ENCODE peak calls at places on chromosomes 1 and 21, in nine cellular contexts. Q, X, H, V, Y, K, L, T and J are unnamed samples.

GRCh38 chr1:9278114-9278513 is 14.6 kb upstream of the SPSB1 start:
- DNase-seq in Q (no peak), X (no peak), H (no peak), V (no peak), Y (peak), K (peak), L (no peak), T (no peak), J (no peak)

GRCh38 chr1:91700771-91701493 is 185.0 kb downstream of the TGFBR3 start:
- DNase-seq in Q (no peak), X (no peak), H (no peak), V (no peak), Y (no peak), K (peak), L (no peak), T (no peak), J (no peak)

GRCh38 chr1:171898956-171899355 is 57.7 kb downstream of the DNM3 start:
- DNase-seq in Q (no peak), X (no peak), H (no peak), V (no peak), Y (no peak), K (peak), L (no peak), T (peak), J (no peak)

GRCh38 chr1:67896826-67897225 is 63.6 kb upstream of the GNG12 start:
- DNase-seq in Q (no peak), X (no peak), H (no peak), V (no peak), Y (no peak), K (no peak), L (no peak), T (no peak), J (no peak)

GRCh38 chr1:173917635-173918493 is 737 bp upstream of the SERPINC1 start:
- DNase-seq in Q (peak), X (no peak), H (no peak), V (no peak), Y (no peak), K (no peak), L (no peak), T (no peak), J (no peak)

GRCh38 chr1:239771550-239771949 is 320.1 kb upstream of the FMN2 start:
- DNase-seq in Q (no peak), X (no peak), H (no peak), V (no peak), Y (no peak), K (no peak), L (no peak), T (no peak), J (no peak)

GRCh38 chr1:31791131-31791858 is 24.5 kb downstream of the SPOCD1 start:
- DNase-seq in Q (no peak), X (no peak), H (no peak), V (peak), Y (peak), K (no peak), L (no peak), T (no peak), J (no peak)

GRCh38 chr1:85451236-85451830 is 13.6 kb downstream of the DDAH1 start:
- DNase-seq in Q (no peak), X (no peak), H (no peak), V (no peak), Y (no peak), K (no peak), L (no peak), T (peak), J (no peak)

GRCh38 chr1:67803380-67804279 is 29.6 kb downstream of the GNG12 start:
- DNase-seq in Q (no peak), X (no peak), H (no peak), V (no peak), Y (no peak), K (peak), L (no peak), T (peak), J (peak)

GRCh38 chr1:47191940-47192457 is 2.2 kb upstream of the PDZK1IP1 start:
- DNase-seq in Q (no peak), X (no peak), H (no peak), V (no peak), Y (peak), K (no peak), L (no peak), T (no peak), J (no peak)

GRCh38 chr1:91555074-91555730 is 54.6 kb downstream of the CDC7 start:
- DNase-seq in Q (no peak), X (no peak), H (no peak), V (no peak), Y (no peak), K (peak), L (no peak), T (peak), J (no peak)

GRCh38 chr1:22471078-22471477 is 19.4 kb downstream of the ZBTB40 start:
- DNase-seq in Q (peak), X (no peak), H (peak), V (no peak), Y (peak), K (peak), L (no peak), T (no peak), J (peak)

GRCh38 chr1:43997295-43997694 is 5.9 kb downstream of the CCDC24 start:
- DNase-seq in Q (no peak), X (no peak), H (no peak), V (no peak), Y (no peak), K (no peak), L (no peak), T (no peak), J (no peak)

GRCh38 chr1:59025201-59025600 is 241.4 kb upstream of the JUN start:
- DNase-seq in Q (no peak), X (no peak), H (no peak), V (no peak), Y (no peak), K (no peak), L (no peak), T (peak), J (no peak)

GRCh38 chr1:204041232-204041767 is 31.6 kb upstream of the SOX13 start:
- DNase-seq in Q (peak), X (no peak), H (peak), V (no peak), Y (peak), K (no peak), L (no peak), T (no peak), J (no peak)

DNA sequence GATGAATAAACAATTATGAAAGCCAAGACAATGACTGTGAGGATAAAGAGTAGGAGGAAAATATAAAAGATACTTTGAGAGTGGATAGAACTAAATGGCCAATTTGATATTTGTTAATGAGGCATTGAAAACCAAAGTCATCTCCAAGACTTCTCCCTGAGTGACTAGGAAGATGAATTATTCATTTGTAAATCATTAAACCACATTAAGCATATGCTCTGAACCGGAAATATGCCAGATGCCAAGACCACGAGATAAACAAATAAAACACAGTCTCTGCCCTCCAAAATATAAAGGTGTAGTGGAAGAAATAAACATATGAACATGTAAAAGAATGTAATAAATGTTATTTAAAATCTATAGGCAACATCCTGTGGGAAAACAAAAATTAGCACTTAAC is 78.8 kb downstream of the MRPL39 start:
- DNase-seq in Q (no peak), X (no peak), H (no peak), V (no peak), Y (no peak), K (no peak), L (no peak), T (no peak), J (no peak)
- H3K4me3 ChIP-seq in Q (no peak), X (no peak), H (no peak), V (no peak), Y (no peak), K (no peak), L (no peak), T (no peak), J (no peak)

DNA sequence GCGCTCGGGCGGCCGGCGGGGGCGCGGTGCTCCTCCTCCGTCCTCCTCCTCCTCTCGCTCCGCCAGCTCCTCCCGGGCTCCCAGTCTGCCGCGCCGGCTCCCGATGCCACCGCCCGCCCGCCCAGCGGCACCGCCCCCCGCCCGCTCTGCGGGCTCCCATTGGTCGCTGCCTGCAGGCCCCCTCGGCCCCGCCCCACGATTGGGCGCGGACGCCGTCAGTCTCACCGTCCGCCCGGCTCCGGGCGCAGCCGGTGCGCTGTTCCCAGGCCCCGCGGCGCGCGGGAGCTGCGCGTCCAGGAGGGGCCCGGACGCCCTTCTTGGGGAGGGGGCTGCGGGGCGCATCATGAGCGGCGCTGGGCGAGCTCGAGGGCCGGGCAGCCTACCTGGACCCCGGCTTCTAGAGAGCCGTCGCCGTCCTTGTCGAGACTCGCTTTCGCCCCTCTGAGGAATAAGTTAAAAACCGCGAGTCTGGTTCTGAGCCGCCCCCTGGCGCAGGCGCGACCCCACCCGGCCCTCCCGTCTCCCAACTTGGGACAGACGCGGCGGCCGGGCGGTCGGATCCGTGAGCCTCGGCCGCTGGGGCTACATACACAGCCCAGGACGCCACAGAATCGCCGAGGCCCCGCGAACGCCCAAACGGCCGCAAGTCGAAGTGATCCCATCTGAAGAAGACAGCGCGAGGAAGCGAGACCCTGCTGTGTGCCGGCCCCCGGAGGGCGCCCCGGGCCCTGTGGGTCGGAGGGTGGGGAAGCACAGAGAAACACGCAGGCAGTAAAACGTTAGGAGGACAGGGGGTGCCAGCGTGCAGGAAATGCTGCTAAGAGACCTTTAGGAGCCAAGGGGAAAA is at the start of gene SIPA1L2:
- DNase-seq in Q (peak), X (peak), H (peak), V (peak), Y (peak), K (peak), L (peak), T (peak), J (peak)
- TF ChIP-seq CTCF in Q (peak), X (peak), H (peak), V (no peak), Y (peak), K (peak), L (peak), T (peak), J (peak)

GRCh38 chr1:181141431-181141910 is 53.0 kb downstream of the IER5 start:
- DNase-seq in Q (no peak), X (peak), H (no peak), V (peak), Y (no peak), K (peak), L (no peak), T (peak), J (no peak)
- H3K4me3 ChIP-seq in Q (no peak), X (no peak), H (no peak), V (no peak), Y (no peak), K (no peak), L (no peak), T (no peak), J (no peak)

GRCh38 chr21:15978158-15978805 is 248.5 kb downstream of the USP25 start:
- DNase-seq in Q (peak), X (no peak), H (no peak), V (no peak), Y (no peak), K (peak), L (no peak), T (no peak), J (peak)

DNA sequence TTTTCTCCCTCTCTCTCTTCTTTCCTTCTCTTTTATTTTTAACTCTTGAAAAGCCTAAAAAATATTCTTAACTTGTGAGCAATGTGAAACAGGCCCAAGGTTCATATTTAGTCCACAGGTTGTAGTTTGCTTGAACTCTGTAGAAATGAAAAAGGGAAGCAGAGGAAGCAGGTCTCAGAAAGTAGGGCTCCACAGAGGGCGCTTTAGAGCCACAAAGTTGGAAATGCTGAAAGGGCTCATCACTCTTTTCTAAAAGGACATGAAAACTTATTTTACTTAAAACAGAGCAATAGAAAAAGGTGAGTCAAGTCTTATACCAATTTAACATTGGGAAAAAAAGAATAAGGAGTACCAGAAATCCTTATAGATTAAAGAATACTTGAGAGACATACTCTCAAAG is 247.0 kb downstream of the USP25 start:
- DNase-seq in Q (no peak), X (peak), H (no peak), V (no peak), Y (no peak), K (peak), L (no peak), T (no peak), J (no peak)
- TF ChIP-seq CTCF in Q (no peak), X (peak), H (no peak), V (no peak), Y (no peak), K (peak), L (peak), T (peak), J (peak)

DNA sequence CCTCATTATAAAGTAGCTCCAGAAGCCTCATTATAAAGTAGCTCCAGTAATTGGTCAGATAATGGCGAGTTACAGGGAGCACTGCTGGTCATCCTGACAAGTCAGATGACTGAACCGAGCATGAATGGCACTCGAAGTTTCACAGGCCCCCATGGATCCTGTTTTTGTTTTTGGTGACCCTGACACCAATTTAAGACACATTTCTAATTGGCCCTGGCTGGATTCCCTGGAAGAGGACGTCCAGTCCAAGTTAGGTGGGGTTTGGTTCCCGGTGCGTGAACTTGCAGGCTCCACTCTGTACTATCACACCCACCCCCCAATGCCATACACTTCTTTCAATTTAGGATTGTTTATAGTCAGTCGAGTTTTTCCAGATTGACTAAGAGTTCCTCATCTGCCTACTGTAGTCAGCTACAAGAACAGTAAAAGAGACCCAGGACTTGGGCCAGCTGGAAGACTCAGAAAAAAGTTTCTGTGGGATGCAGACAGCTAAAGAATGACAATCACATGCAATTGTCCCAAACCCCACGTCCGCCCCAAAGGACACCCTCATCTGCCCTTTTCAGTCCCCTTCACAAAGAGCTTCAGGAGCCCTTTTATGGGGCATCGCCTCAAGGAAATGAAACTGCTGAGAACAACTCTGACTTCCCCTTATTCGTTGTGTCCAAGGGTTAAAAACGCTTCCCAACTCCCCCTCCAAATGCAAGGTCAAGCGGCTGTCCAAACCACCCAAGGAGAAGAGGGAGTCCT is 2.7 kb downstream of the DHRS3 start:
- DNase-seq in Q (no peak), X (no peak), H (no peak), V (no peak), Y (no peak), K (no peak), L (no peak), T (peak), J (no peak)
- H3K4me3 ChIP-seq in Q (peak), X (no peak), H (peak), V (peak), Y (peak), K (peak), L (peak), T (peak), J (peak)

GRCh38 chr1:3069491-3070303 is 694 bp downstream of the PRDM16 start:
- DNase-seq in Q (peak), X (no peak), H (peak), V (peak), Y (peak), K (peak), L (no peak), T (peak), J (peak)
- TF ChIP-seq CTCF in Q (no peak), X (no peak), H (peak), V (no peak), Y (peak), K (peak), L (no peak), T (peak), J (peak)

GRCh38 chr1:181459067-181459466 is 24.2 kb upstream of the CACNA1E start:
- DNase-seq in Q (no peak), X (no peak), H (no peak), V (no peak), Y (no peak), K (no peak), L (no peak), T (peak), J (no peak)
- H3K4me3 ChIP-seq in Q (no peak), X (no peak), H (no peak), V (no peak), Y (no peak), K (no peak), L (no peak), T (no peak), J (no peak)

GRCh38 chr1:51061231-51061943 is 40.6 kb upstream of the C1orf185 start:
- DNase-seq in Q (no peak), X (no peak), H (no peak), V (no peak), Y (no peak), K (no peak), L (no peak), T (peak), J (no peak)

GRCh38 chr1:51063121-51063520 is 38.9 kb upstream of the C1orf185 start:
- DNase-seq in Q (no peak), X (no peak), H (no peak), V (no peak), Y (no peak), K (peak), L (no peak), T (peak), J (peak)

GRCh38 chr1:51058863-51059262 is 43.2 kb upstream of the C1orf185 start:
- DNase-seq in Q (no peak), X (peak), H (no peak), V (no peak), Y (no peak), K (peak), L (peak), T (peak), J (no peak)
- TF ChIP-seq CTCF in Q (no peak), X (peak), H (no peak), V (no peak), Y (no peak), K (peak), L (peak), T (peak), J (peak)

DNA sequence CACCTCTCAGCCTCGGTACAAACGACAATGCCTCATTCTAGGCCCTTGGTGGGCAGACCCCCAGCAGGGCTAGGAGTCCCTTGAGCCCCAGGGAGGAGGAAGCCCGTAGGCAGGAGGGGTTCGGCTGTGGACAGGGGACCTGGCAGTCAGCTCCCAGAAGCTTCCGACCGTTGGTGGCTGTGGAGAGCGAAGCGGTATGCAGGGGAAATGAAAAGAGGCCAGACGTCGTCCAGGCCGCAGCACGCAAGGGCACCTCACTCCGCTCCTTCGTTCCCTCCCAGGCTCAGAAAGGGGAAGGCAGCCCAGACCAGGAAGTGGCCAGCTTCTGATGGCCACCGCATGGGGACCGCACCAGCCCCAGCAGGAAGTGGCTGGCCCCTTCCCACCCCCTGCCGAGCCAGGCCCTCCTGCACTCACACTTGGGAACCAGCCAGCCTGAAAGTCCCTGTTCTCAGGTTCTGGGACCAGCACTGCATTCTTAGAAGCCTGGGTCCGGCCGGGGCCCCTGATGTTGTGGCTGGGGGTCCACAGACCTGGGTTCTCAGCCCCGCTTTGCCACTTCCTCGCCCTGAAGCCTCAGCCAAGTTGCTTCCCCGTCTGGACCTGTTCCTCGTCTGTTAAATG is 103.9 kb upstream of the RUNX3 start:
- DNase-seq in Q (no peak), X (no peak), H (peak), V (peak), Y (peak), K (no peak), L (peak), T (no peak), J (no peak)
- H3K4me3 ChIP-seq in Q (no peak), X (no peak), H (no peak), V (no peak), Y (no peak), K (no peak), L (no peak), T (no peak), J (no peak)

GRCh38 chr1:13624526-13624925 is 40.9 kb downstream of the PDPN start:
- DNase-seq in Q (no peak), X (no peak), H (no peak), V (no peak), Y (no peak), K (no peak), L (no peak), T (no peak), J (no peak)
- TF ChIP-seq CTCF in Q (no peak), X (no peak), H (no peak), V (no peak), Y (no peak), K (no peak), L (no peak), T (no peak), J (no peak)